ENCODE peak calls at places on chromosomes 11 and 22, in nine cellular contexts. B is fibroblast of lung; U is ovary; E is IMR-90; I is Panc1; K is GM10248; P is choroid plexus epithelial cell; D is A549; C is CD4-positive, alpha-beta T cell. X is an unnamed sample.

GRCh38 chr11:113781682-113782081 is 2.1 kb downstream of the CLDN25 start:
- DNase-seq in E (no peak), P (no peak), I (no peak), U (no peak), C (no peak), B (no peak), D (no peak), K (no peak), X (no peak)

GRCh38 chr11:1120532-1121342 is 37.0 kb upstream of the MUC5AC start:
- DNase-seq in P (no peak), B (no peak), I (no peak), D (no peak), K (no peak), E (no peak), C (no peak), U (no peak), X (no peak)

GRCh38 chr22:47090591-47091240 is 328.3 kb downstream of the TBC1D22A start:
- DNase-seq in C (peak; percentile 87), K (no peak), B (peak; percentile 57), U (peak; percentile 39), E (peak; percentile 60), I (no peak), D (no peak), P (peak; percentile 67), X (peak; percentile 38)

GRCh38 chr11:20259506-20259905 is 99.2 kb upstream of the DBX1 start:
- DNase-seq in D (no peak), C (no peak), I (no peak), P (no peak), B (peak; percentile 21), E (no peak), U (no peak), K (no peak), X (no peak)

GRCh38 chr11:1889941-1890855 is 1.5 kb downstream of the PRR33 start:
- DNase-seq in K (peak; percentile 24), C (no peak), D (no peak), P (no peak), E (no peak), U (no peak), B (no peak), I (no peak), X (no peak)

GRCh38 chr22:44430716-44431115 is 67.3 kb downstream of the RTL6 start:
- DNase-seq in K (no peak), B (no peak), U (no peak), P (no peak), C (no peak), D (no peak), I (no peak), E (no peak), X (no peak)

GRCh38 chr11:124724854-124725718 is 14.7 kb upstream of the NRGN start:
- DNase-seq in K (peak; percentile 82), U (no peak), D (no peak), E (no peak), I (no peak), B (no peak), P (no peak), C (no peak), X (no peak)

GRCh38 chr11:114166897-114167323 is 107.4 kb downstream of the ZBTB16 start:
- DNase-seq in I (no peak), D (no peak), E (peak; percentile 63), U (peak; percentile 72), P (peak; percentile 93), B (peak; percentile 84), C (no peak), K (no peak), X (peak; percentile 95)

GRCh38 chr11:59053387-59053786 is 32.7 kb upstream of the GLYATL1B start:
- DNase-seq in K (no peak), P (peak; percentile 57), B (peak; percentile 30), I (peak; percentile 10), U (peak; percentile 49), C (peak; percentile 70), D (no peak), E (peak; percentile 49), X (peak; percentile 57)

GRCh38 chr11:115606223-115607220 is 102.3 kb upstream of the CADM1 start:
- DNase-seq in E (peak; percentile 67), P (peak; percentile 10), B (peak; percentile 86), U (peak; percentile 25), D (no peak), I (no peak), C (no peak), K (no peak), X (no peak)

GRCh38 chr11:128963744-128964340 is 21.2 kb upstream of the TP53AIP1 start:
- DNase-seq in K (no peak), E (peak; percentile 20), C (no peak), I (no peak), D (no peak), P (no peak), U (no peak), B (peak; percentile 24), X (no peak)

GRCh38 chr11:111696556-111696955 is 69.6 kb downstream of the PPP2R1B start:
- DNase-seq in E (peak; percentile 80), C (no peak), U (no peak), D (no peak), B (peak; percentile 65), I (no peak), P (peak; percentile 76), K (no peak), X (peak; percentile 91)

GRCh38 chr11:100929377-100929776 is 200.2 kb downstream of the PGR start:
- DNase-seq in P (peak; percentile 66), U (no peak), E (peak; percentile 81), C (no peak), B (peak; percentile 91), I (no peak), D (no peak), K (peak; percentile 8), X (peak; percentile 86)

GRCh38 chr22:31346733-31347250 is 646 bp upstream of the PATZ1 start:
- DNase-seq in U (peak; percentile 61), I (no peak), C (no peak), P (peak; percentile 54), E (peak; percentile 33), K (peak; percentile 85), B (peak; percentile 58), D (peak; percentile 42), X (peak; percentile 28)

GRCh38 chr22:48370508-48371325 is 1457.0 kb downstream of the BRD1 start:
- DNase-seq in C (no peak), D (peak; percentile 25), B (no peak), E (no peak), P (no peak), U (no peak), I (no peak), K (no peak), X (no peak)

GRCh38 chr11:121237686-121238658 is 54.6 kb upstream of the SC5D start:
- DNase-seq in B (peak; percentile 97), K (no peak), D (no peak), P (peak; percentile 58), C (no peak), I (no peak), U (no peak), E (peak; percentile 62), X (peak; percentile 60)

GRCh38 chr11:131108780-131109179 is 192.5 kb upstream of the SNX19 start:
- DNase-seq in D (no peak), C (no peak), U (no peak), P (no peak), E (peak; percentile 60), I (no peak), K (no peak), B (peak; percentile 48), X (peak; percentile 12)

GRCh38 chr11:10858505-10859360 is 880 bp upstream of the ZBED5 start:
- DNase-seq in C (peak; percentile 28), D (no peak), P (peak; percentile 62), K (peak; percentile 26), B (no peak), I (no peak), U (peak; percentile 70), E (peak; percentile 19), X (peak; percentile 39)

GRCh38 chr11:110903830-110904229 is 191.6 kb upstream of the ARHGAP20 start:
- DNase-seq in P (peak; percentile 67), K (no peak), B (peak; percentile 65), E (peak; percentile 75), I (no peak), U (no peak), D (no peak), C (no peak), X (peak; percentile 72)

GRCh38 chr22:30224161-30224857 is 22.2 kb downstream of the LIF start:
- DNase-seq in I (no peak), K (peak; percentile 62), D (peak; percentile 85), B (peak; percentile 72), E (no peak), P (no peak), U (no peak), C (no peak), X (no peak)

GRCh38 chr11:75402002-75402773 is 2.9 kb downstream of the RPS3 start:
- DNase-seq in U (no peak), E (no peak), K (no peak), C (no peak), I (no peak), D (no peak), B (no peak), P (no peak), X (no peak)
- TF ChIP-seq CTCF in U (no peak), E (no peak), K (no peak), C (no peak), I (peak; percentile 23), D (no peak), B (no peak), P (peak; percentile 22), X (no peak)

GRCh38 chr22:33699176-33699575 is 221.1 kb downstream of the LARGE1 start:
- DNase-seq in B (no peak), K (no peak), C (no peak), E (no peak), U (no peak), D (no peak), I (no peak), P (no peak), X (peak; percentile 50)

GRCh38 chr22:33697640-33698039 is 222.6 kb downstream of the LARGE1 start:
- DNase-seq in B (peak; percentile 54), E (peak; percentile 59), I (no peak), K (no peak), U (no peak), C (no peak), P (peak; percentile 40), D (no peak), X (peak; percentile 2)
- TF ChIP-seq CTCF in B (no peak), E (no peak), I (no peak), K (no peak), U (no peak), C (no peak), P (no peak), D (no peak), X (no peak)

DNA sequence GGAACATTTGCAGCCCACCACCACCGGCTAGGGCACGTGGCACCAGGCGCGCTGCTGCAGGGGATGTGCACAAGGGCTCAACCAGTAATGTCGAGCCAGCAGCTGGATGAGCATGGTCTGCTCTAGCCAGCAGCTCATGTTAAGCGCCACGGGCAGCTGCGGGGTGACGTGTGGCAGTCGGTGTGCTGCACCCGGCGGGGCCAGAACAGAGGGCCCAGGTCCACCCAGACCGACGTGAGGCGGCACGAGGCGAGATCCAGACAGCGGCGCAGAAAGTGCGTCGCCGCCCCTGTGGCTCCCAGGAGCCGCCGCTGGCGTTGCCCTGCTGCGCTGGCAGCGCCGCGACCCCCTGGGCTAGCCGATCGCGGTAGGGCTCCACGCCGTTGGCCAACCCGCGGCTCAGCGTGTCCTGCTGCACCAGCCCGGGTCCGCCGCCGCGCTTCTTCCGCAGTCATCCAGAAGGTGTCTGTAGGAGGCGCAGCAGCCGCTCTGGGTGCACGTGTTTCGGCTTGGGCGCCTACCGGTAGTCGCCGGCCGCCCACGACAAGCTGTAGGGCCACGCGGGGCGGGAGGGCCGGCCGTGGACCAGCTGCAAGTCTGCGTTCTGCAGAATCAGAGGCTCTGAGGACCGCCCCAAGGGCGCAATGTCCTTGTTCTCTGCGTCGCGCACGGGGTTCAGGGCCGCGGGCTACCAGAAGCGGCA is 4.6 kb upstream of the GALR3 start:
- DNase-seq in I (no peak), C (peak; percentile 36), B (peak; percentile 64), U (peak; percentile 62), D (no peak), K (peak; percentile 84), P (peak; percentile 57), E (peak; percentile 35), X (peak; percentile 51)
- TF ChIP-seq CTCF in I (no peak), C (no peak), B (peak; percentile 15), U (peak; percentile 11), D (no peak), K (peak; percentile 42), P (peak; percentile 53), E (peak; percentile 25), X (no peak)

GRCh38 chr11:134071766-134072403 is 3.0 kb downstream of the JAM3 start:
- DNase-seq in D (no peak), E (peak; percentile 16), U (no peak), C (no peak), I (no peak), K (no peak), P (no peak), B (peak; percentile 23), X (no peak)
- TF ChIP-seq CTCF in D (no peak), E (no peak), U (no peak), C (no peak), I (no peak), K (no peak), P (no peak), B (no peak), X (no peak)

X was measured in fibroblast of mammary gland.